ENCODE peak calls at places on chromosomes 2 and 18, in seven cellular contexts. One of them, this sample, is unnamed.

GRCh38 chr2:149094217-149095015 is 55.9 kb downstream of the LYPD6B start:
- DNase-seq in CD8-positive, alpha-beta T cell: no peak
- DNase-seq in AG09319: peak
- DNase-seq in GM20000: no peak
- DNase-seq in HFF-Myc: no peak
- DNase-seq in neural crest cell: no peak
- DNase-seq in progenitor cell of endocrine pancreas: no peak
- DNase-seq in this sample: no peak

GRCh38 chr2:230472619-230473018 is 56.6 kb downstream of the SP100 start:
- DNase-seq in CD8-positive, alpha-beta T cell: no peak
- DNase-seq in AG09319: no peak
- DNase-seq in GM20000: no peak
- DNase-seq in HFF-Myc: no peak
- DNase-seq in neural crest cell: no peak
- DNase-seq in progenitor cell of endocrine pancreas: no peak
- DNase-seq in this sample: peak

GRCh38 chr2:207403141-207403540 is 126.6 kb upstream of the CREB1 start:
- DNase-seq in CD8-positive, alpha-beta T cell: no peak
- DNase-seq in AG09319: no peak
- DNase-seq in GM20000: no peak
- DNase-seq in HFF-Myc: no peak
- DNase-seq in neural crest cell: no peak
- DNase-seq in progenitor cell of endocrine pancreas: no peak
- DNase-seq in this sample: no peak

GRCh38 chr2:75553961-75554539 is 6.7 kb downstream of the EVA1A start:
- DNase-seq in CD8-positive, alpha-beta T cell: no peak
- DNase-seq in AG09319: no peak
- DNase-seq in GM20000: no peak
- DNase-seq in HFF-Myc: no peak
- DNase-seq in neural crest cell: no peak
- DNase-seq in progenitor cell of endocrine pancreas: no peak
- DNase-seq in this sample: no peak

GRCh38 chr18:75478996-75479870 is 51.7 kb upstream of the SMIM21 start:
- DNase-seq in CD8-positive, alpha-beta T cell: no peak
- DNase-seq in AG09319: peak
- DNase-seq in GM20000: peak
- DNase-seq in HFF-Myc: peak
- DNase-seq in neural crest cell: no peak
- DNase-seq in progenitor cell of endocrine pancreas: no peak
- DNase-seq in this sample: no peak

GRCh38 chr2:126885701-126886121 is 13.0 kb upstream of the TEX51 start:
- DNase-seq in CD8-positive, alpha-beta T cell: no peak
- DNase-seq in AG09319: no peak
- DNase-seq in GM20000: no peak
- DNase-seq in HFF-Myc: no peak
- DNase-seq in neural crest cell: no peak
- DNase-seq in progenitor cell of endocrine pancreas: no peak
- DNase-seq in this sample: no peak

GRCh38 chr2:576292-576691 is 100.9 kb downstream of the TMEM18 start:
- DNase-seq in CD8-positive, alpha-beta T cell: no peak
- DNase-seq in AG09319: no peak
- DNase-seq in GM20000: no peak
- DNase-seq in HFF-Myc: no peak
- DNase-seq in neural crest cell: no peak
- DNase-seq in progenitor cell of endocrine pancreas: no peak
- DNase-seq in this sample: no peak

GRCh38 chr2:9307505-9307904 is 100.9 kb downstream of the ASAP2 start:
- DNase-seq in CD8-positive, alpha-beta T cell: no peak
- DNase-seq in AG09319: no peak
- DNase-seq in GM20000: no peak
- DNase-seq in HFF-Myc: no peak
- DNase-seq in neural crest cell: no peak
- DNase-seq in progenitor cell of endocrine pancreas: no peak
- DNase-seq in this sample: no peak

GRCh38 chr2:138536302-138536701 is 34.7 kb downstream of the SPOPL start:
- DNase-seq in CD8-positive, alpha-beta T cell: no peak
- DNase-seq in AG09319: peak
- DNase-seq in GM20000: peak
- DNase-seq in HFF-Myc: peak
- DNase-seq in neural crest cell: no peak
- DNase-seq in progenitor cell of endocrine pancreas: no peak
- DNase-seq in this sample: peak

GRCh38 chr18:77177009-77177408 is 44.4 kb upstream of the MBP start:
- DNase-seq in CD8-positive, alpha-beta T cell: no peak
- DNase-seq in AG09319: no peak
- DNase-seq in GM20000: no peak
- DNase-seq in HFF-Myc: no peak
- DNase-seq in neural crest cell: no peak
- DNase-seq in progenitor cell of endocrine pancreas: no peak
- DNase-seq in this sample: peak

GRCh38 chr2:2763351-2763997 is 432.4 kb upstream of the MYT1L start:
- DNase-seq in CD8-positive, alpha-beta T cell: no peak
- DNase-seq in AG09319: no peak
- DNase-seq in GM20000: no peak
- DNase-seq in HFF-Myc: no peak
- DNase-seq in neural crest cell: no peak
- DNase-seq in progenitor cell of endocrine pancreas: no peak
- DNase-seq in this sample: peak

GRCh38 chr2:75021672-75022071 is 63.2 kb downstream of the POLE4 start:
- DNase-seq in CD8-positive, alpha-beta T cell: no peak
- DNase-seq in AG09319: peak
- DNase-seq in GM20000: no peak
- DNase-seq in HFF-Myc: no peak
- DNase-seq in neural crest cell: no peak
- DNase-seq in progenitor cell of endocrine pancreas: no peak
- DNase-seq in this sample: no peak

GRCh38 chr18:11991021-11991770 is 9.9 kb downstream of the IMPA2 start:
- DNase-seq in CD8-positive, alpha-beta T cell: no peak
- DNase-seq in AG09319: no peak
- DNase-seq in GM20000: no peak
- DNase-seq in HFF-Myc: no peak
- DNase-seq in neural crest cell: no peak
- DNase-seq in progenitor cell of endocrine pancreas: no peak
- DNase-seq in this sample: no peak

GRCh38 chr2:218066946-218067515 is 2.0 kb upstream of the RUFY4 start:
- DNase-seq in CD8-positive, alpha-beta T cell: no peak
- DNase-seq in AG09319: no peak
- DNase-seq in GM20000: no peak
- DNase-seq in HFF-Myc: no peak
- DNase-seq in neural crest cell: no peak
- DNase-seq in progenitor cell of endocrine pancreas: no peak
- DNase-seq in this sample: no peak

GRCh38 chr2:179543361-179543901 is 278.8 kb upstream of the SESTD1 start:
- DNase-seq in CD8-positive, alpha-beta T cell: no peak
- DNase-seq in AG09319: no peak
- DNase-seq in GM20000: no peak
- DNase-seq in HFF-Myc: no peak
- DNase-seq in neural crest cell: no peak
- DNase-seq in progenitor cell of endocrine pancreas: no peak
- DNase-seq in this sample: no peak
- TF ChIP-seq CTCF in CD8-positive, alpha-beta T cell: no peak
- TF ChIP-seq CTCF in AG09319: no peak
- TF ChIP-seq CTCF in GM20000: no peak
- TF ChIP-seq CTCF in HFF-Myc: no peak
- TF ChIP-seq CTCF in neural crest cell: no peak
- TF ChIP-seq CTCF in progenitor cell of endocrine pancreas: no peak
- TF ChIP-seq CTCF in this sample: no peak

GRCh38 chr2:162524192-162524591 is 180.3 kb downstream of the GCA start:
- DNase-seq in CD8-positive, alpha-beta T cell: no peak
- DNase-seq in AG09319: no peak
- DNase-seq in GM20000: no peak
- DNase-seq in HFF-Myc: no peak
- DNase-seq in neural crest cell: no peak
- DNase-seq in progenitor cell of endocrine pancreas: no peak
- DNase-seq in this sample: no peak
- TF ChIP-seq CTCF in CD8-positive, alpha-beta T cell: no peak
- TF ChIP-seq CTCF in AG09319: no peak
- TF ChIP-seq CTCF in GM20000: no peak
- TF ChIP-seq CTCF in HFF-Myc: no peak
- TF ChIP-seq CTCF in neural crest cell: no peak
- TF ChIP-seq CTCF in progenitor cell of endocrine pancreas: peak
- TF ChIP-seq CTCF in this sample: no peak

GRCh38 chr2:204282081-204282480 is 263.2 kb upstream of the PARD3B start:
- DNase-seq in CD8-positive, alpha-beta T cell: no peak
- DNase-seq in AG09319: no peak
- DNase-seq in GM20000: no peak
- DNase-seq in HFF-Myc: no peak
- DNase-seq in neural crest cell: no peak
- DNase-seq in progenitor cell of endocrine pancreas: no peak
- DNase-seq in this sample: no peak
- TF ChIP-seq CTCF in CD8-positive, alpha-beta T cell: no peak
- TF ChIP-seq CTCF in AG09319: no peak
- TF ChIP-seq CTCF in GM20000: no peak
- TF ChIP-seq CTCF in HFF-Myc: no peak
- TF ChIP-seq CTCF in neural crest cell: no peak
- TF ChIP-seq CTCF in progenitor cell of endocrine pancreas: no peak
- TF ChIP-seq CTCF in this sample: no peak

GRCh38 chr18:62072370-62072769 is 114.5 kb downstream of the PIGN start:
- DNase-seq in CD8-positive, alpha-beta T cell: no peak
- DNase-seq in AG09319: no peak
- DNase-seq in GM20000: no peak
- DNase-seq in HFF-Myc: no peak
- DNase-seq in neural crest cell: no peak
- DNase-seq in progenitor cell of endocrine pancreas: no peak
- DNase-seq in this sample: no peak

GRCh38 chr18:62071071-62071470 is 115.8 kb downstream of the PIGN start:
- DNase-seq in CD8-positive, alpha-beta T cell: no peak
- DNase-seq in AG09319: no peak
- DNase-seq in GM20000: no peak
- DNase-seq in HFF-Myc: no peak
- DNase-seq in neural crest cell: no peak
- DNase-seq in progenitor cell of endocrine pancreas: no peak
- DNase-seq in this sample: no peak

GRCh38 chr18:62066121-62066818 is 120.6 kb downstream of the PIGN start:
- DNase-seq in CD8-positive, alpha-beta T cell: no peak
- DNase-seq in AG09319: no peak
- DNase-seq in GM20000: no peak
- DNase-seq in HFF-Myc: no peak
- DNase-seq in neural crest cell: no peak
- DNase-seq in progenitor cell of endocrine pancreas: no peak
- DNase-seq in this sample: no peak

GRCh38 chr18:62070306-62070705 is 116.5 kb downstream of the PIGN start:
- DNase-seq in CD8-positive, alpha-beta T cell: no peak
- DNase-seq in AG09319: peak
- DNase-seq in GM20000: no peak
- DNase-seq in HFF-Myc: no peak
- DNase-seq in neural crest cell: no peak
- DNase-seq in progenitor cell of endocrine pancreas: no peak
- DNase-seq in this sample: no peak

DNA sequence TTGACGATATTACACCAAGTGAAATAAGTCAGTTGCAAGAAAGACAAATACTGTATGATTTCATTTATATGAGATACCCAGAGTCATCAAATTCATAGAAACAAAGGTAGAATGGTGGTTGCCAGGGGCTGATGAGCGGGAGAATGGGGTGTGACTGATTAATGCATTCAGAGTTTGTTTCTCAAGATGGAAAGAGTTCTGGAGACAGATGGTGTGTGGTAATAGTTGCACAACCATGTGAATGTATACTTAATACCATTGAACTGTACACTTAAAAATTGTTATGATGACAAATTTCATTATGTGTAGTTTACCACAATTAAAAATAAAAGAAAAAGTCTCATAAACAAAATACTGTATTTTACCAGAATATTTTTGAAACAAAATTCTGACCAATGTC is 117.3 kb downstream of the PIGN start:
- DNase-seq in CD8-positive, alpha-beta T cell: no peak
- DNase-seq in AG09319: peak
- DNase-seq in GM20000: no peak
- DNase-seq in HFF-Myc: no peak
- DNase-seq in neural crest cell: no peak
- DNase-seq in progenitor cell of endocrine pancreas: no peak
- DNase-seq in this sample: no peak
- TF ChIP-seq CTCF in CD8-positive, alpha-beta T cell: no peak
- TF ChIP-seq CTCF in AG09319: no peak
- TF ChIP-seq CTCF in GM20000: no peak
- TF ChIP-seq CTCF in HFF-Myc: no peak
- TF ChIP-seq CTCF in neural crest cell: no peak
- TF ChIP-seq CTCF in progenitor cell of endocrine pancreas: no peak
- TF ChIP-seq CTCF in this sample: no peak

GRCh38 chr18:604771-605170 is 8.0 kb downstream of the CLUL1 start:
- DNase-seq in CD8-positive, alpha-beta T cell: no peak
- DNase-seq in AG09319: no peak
- DNase-seq in GM20000: no peak
- DNase-seq in HFF-Myc: no peak
- DNase-seq in neural crest cell: no peak
- DNase-seq in progenitor cell of endocrine pancreas: no peak
- DNase-seq in this sample: no peak

GRCh38 chr18:610214-610928 is 13.6 kb downstream of the CLUL1 start:
- DNase-seq in CD8-positive, alpha-beta T cell: no peak
- DNase-seq in AG09319: no peak
- DNase-seq in GM20000: no peak
- DNase-seq in HFF-Myc: no peak
- DNase-seq in neural crest cell: no peak
- DNase-seq in progenitor cell of endocrine pancreas: no peak
- DNase-seq in this sample: no peak

GRCh38 chr18:607930-608329 is 11.1 kb downstream of the CLUL1 start:
- DNase-seq in CD8-positive, alpha-beta T cell: no peak
- DNase-seq in AG09319: no peak
- DNase-seq in GM20000: no peak
- DNase-seq in HFF-Myc: no peak
- DNase-seq in neural crest cell: no peak
- DNase-seq in progenitor cell of endocrine pancreas: no peak
- DNase-seq in this sample: no peak
- TF ChIP-seq CTCF in CD8-positive, alpha-beta T cell: no peak
- TF ChIP-seq CTCF in AG09319: no peak
- TF ChIP-seq CTCF in GM20000: no peak
- TF ChIP-seq CTCF in HFF-Myc: no peak
- TF ChIP-seq CTCF in neural crest cell: no peak
- TF ChIP-seq CTCF in progenitor cell of endocrine pancreas: no peak
- TF ChIP-seq CTCF in this sample: no peak

GRCh38 chr18:8319798-8320477 is 289.3 kb upstream of the RAB12 start:
- DNase-seq in CD8-positive, alpha-beta T cell: no peak
- DNase-seq in AG09319: no peak
- DNase-seq in GM20000: no peak
- DNase-seq in HFF-Myc: no peak
- DNase-seq in neural crest cell: no peak
- DNase-seq in progenitor cell of endocrine pancreas: no peak
- DNase-seq in this sample: no peak

GRCh38 chr18:8322486-8322885 is 286.8 kb upstream of the RAB12 start:
- DNase-seq in CD8-positive, alpha-beta T cell: no peak
- DNase-seq in AG09319: no peak
- DNase-seq in GM20000: no peak
- DNase-seq in HFF-Myc: no peak
- DNase-seq in neural crest cell: no peak
- DNase-seq in progenitor cell of endocrine pancreas: no peak
- DNase-seq in this sample: no peak

GRCh38 chr18:8329186-8329771 is 280.0 kb upstream of the RAB12 start:
- DNase-seq in CD8-positive, alpha-beta T cell: no peak
- DNase-seq in AG09319: no peak
- DNase-seq in GM20000: no peak
- DNase-seq in HFF-Myc: peak
- DNase-seq in neural crest cell: no peak
- DNase-seq in progenitor cell of endocrine pancreas: no peak
- DNase-seq in this sample: no peak

GRCh38 chr18:8326763-8327394 is 282.4 kb upstream of the RAB12 start:
- DNase-seq in CD8-positive, alpha-beta T cell: no peak
- DNase-seq in AG09319: no peak
- DNase-seq in GM20000: no peak
- DNase-seq in HFF-Myc: no peak
- DNase-seq in neural crest cell: no peak
- DNase-seq in progenitor cell of endocrine pancreas: no peak
- DNase-seq in this sample: no peak

GRCh38 chr18:8324343-8325065 is 284.7 kb upstream of the RAB12 start:
- DNase-seq in CD8-positive, alpha-beta T cell: no peak
- DNase-seq in AG09319: no peak
- DNase-seq in GM20000: no peak
- DNase-seq in HFF-Myc: no peak
- DNase-seq in neural crest cell: no peak
- DNase-seq in progenitor cell of endocrine pancreas: no peak
- DNase-seq in this sample: no peak
- TF ChIP-seq CTCF in CD8-positive, alpha-beta T cell: no peak
- TF ChIP-seq CTCF in AG09319: no peak
- TF ChIP-seq CTCF in GM20000: no peak
- TF ChIP-seq CTCF in HFF-Myc: no peak
- TF ChIP-seq CTCF in neural crest cell: no peak
- TF ChIP-seq CTCF in progenitor cell of endocrine pancreas: no peak
- TF ChIP-seq CTCF in this sample: peak

This sample was measured in kidney epithelial cell.